ENCODE peak calls at places on chromosomes 11 and 22, in seven cellular contexts. D is heart left ventricle, M is psoas muscle, A is pancreas, R is left ventricle myocardium inferior, V is SK-N-SH, Z is cardiac muscle cell. Y is an unnamed sample. For H3K36me3, the result is how much of the 10 kb centered on the place peaks cover.

GRCh38 chr11:88208742-88209141 is 33.5 kb upstream of the RAB38 start:
- DNase-seq in D (no peak), M (no peak), A (no peak), R (no peak), V (no peak), Z (peak), Y (no peak)

GRCh38 chr11:35641206-35641885 is 21.2 kb upstream of the TRIM44 start:
- DNase-seq in D (no peak), M (no peak), A (no peak), R (no peak), V (no peak), Z (peak), Y (no peak)

GRCh38 chr11:93813974-93814373 is 29.9 kb downstream of the MED17 start:
- DNase-seq in D (no peak), M (no peak), A (no peak), R (no peak), V (no peak), Z (no peak), Y (no peak)

GRCh38 chr11:67457453-67457852 is 2.3 kb downstream of the CABP4 start:
- DNase-seq in D (no peak), M (no peak), A (no peak), R (no peak), V (no peak), Z (no peak), Y (no peak)

GRCh38 chr11:47415949-47416472 is 7.6 kb downstream of the SLC39A13 start:
- DNase-seq in D (peak), M (peak), A (peak), R (peak), V (no peak), Z (peak), Y (no peak)

GRCh38 chr11:128713595-128713994 is 19.7 kb downstream of the FLI1 start:
- DNase-seq in D (no peak), M (no peak), A (no peak), R (no peak), V (no peak), Z (no peak), Y (no peak)

GRCh38 chr11:122706689-122707088 is 51.2 kb downstream of the UBASH3B start:
- DNase-seq in D (no peak), M (no peak), A (no peak), R (no peak), V (no peak), Z (no peak), Y (no peak)

GRCh38 chr11:59802639-59803176 is 7.9 kb downstream of the MRPL16 start:
- DNase-seq in D (peak), M (no peak), A (peak), R (no peak), V (peak), Z (peak), Y (no peak)

GRCh38 chr11:115716577-115717214 is 212.5 kb upstream of the CADM1 start:
- DNase-seq in D (peak), M (no peak), A (no peak), R (no peak), V (no peak), Z (peak), Y (no peak)

GRCh38 chr11:72951815-72952340 is 137.7 kb downstream of the ATG16L2 start:
- DNase-seq in D (no peak), M (no peak), A (no peak), R (no peak), V (no peak), Z (peak), Y (peak)

GRCh38 chr11:36540998-36541397 is 26.8 kb upstream of the RAG1 start:
- DNase-seq in D (peak), M (peak), A (peak), R (peak), V (peak), Z (peak), Y (peak)

GRCh38 chr11:123973816-123974215 is 3.8 kb downstream of the OR10S1 start:
- DNase-seq in D (no peak), M (no peak), A (no peak), R (no peak), V (no peak), Z (peak), Y (no peak)

GRCh38 chr11:105124756-105125155 is 14.8 kb downstream of the CARD18 start:
- DNase-seq in D (no peak), M (no peak), A (no peak), R (no peak), V (no peak), Z (no peak), Y (no peak)

GRCh38 chr11:66006891-66007176 is 4.5 kb downstream of the BANF1 start:
- DNase-seq in D (no peak), M (no peak), A (no peak), R (no peak), V (peak), Z (no peak), Y (no peak)

GRCh38 chr22:46710842-46711241 is 27.2 kb downstream of the CERK start:
- DNase-seq in D (no peak), M (no peak), A (no peak), R (no peak), V (no peak), Z (peak), Y (no peak)
- H3K36me3 ChIP-seq in D (half or more), M (under half), A (under half), R (half or more), V (half or more), Z (half or more), Y (under half)

DNA sequence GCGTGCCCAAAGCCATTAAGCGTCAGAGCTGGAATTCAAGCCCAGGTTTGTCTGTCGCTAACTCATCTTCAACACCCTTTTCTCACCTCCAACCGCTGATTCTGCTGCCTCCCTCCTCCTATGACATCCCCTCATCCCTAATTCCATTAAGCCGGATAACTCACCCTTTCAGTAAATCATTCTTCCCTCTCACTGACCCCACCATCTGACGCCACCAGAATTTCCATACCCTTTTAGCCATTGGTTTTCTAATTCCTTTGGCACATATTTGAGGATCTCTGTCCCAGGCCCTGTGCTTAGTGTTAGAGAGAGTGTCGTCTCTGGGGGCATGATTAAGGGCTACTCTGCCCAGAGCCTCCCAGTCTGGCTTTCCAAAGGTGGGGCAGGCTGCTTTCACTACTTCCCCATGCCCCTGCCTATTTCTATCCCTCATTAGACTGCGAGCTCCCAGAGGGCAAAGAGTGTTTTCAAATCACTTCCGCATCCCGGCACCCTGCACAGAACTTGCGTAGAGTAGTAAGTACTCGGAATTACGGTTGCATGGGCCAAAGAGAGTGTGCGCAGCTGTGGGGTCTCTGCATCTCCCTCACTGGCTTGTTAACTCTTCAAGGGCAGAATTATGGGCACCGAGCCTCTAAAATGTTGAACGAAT is 3.9 kb downstream of the KLHL35 start:
- DNase-seq in D (no peak), M (peak), A (no peak), R (no peak), V (no peak), Z (no peak), Y (no peak)
- H3K4me3 ChIP-seq in D (no peak), M (peak), A (no peak), R (peak), V (no peak), Z (no peak), Y (no peak)

GRCh38 chr22:45636668-45637067 is 35.0 kb upstream of the ATXN10 start:
- DNase-seq in D (no peak), M (no peak), A (no peak), R (no peak), V (no peak), Z (no peak), Y (no peak)

GRCh38 chr22:45639747-45640102 is 31.9 kb upstream of the ATXN10 start:
- DNase-seq in D (no peak), M (no peak), A (no peak), R (no peak), V (no peak), Z (no peak), Y (no peak)

GRCh38 chr22:45640291-45640940 is 31.2 kb upstream of the ATXN10 start:
- DNase-seq in D (no peak), M (no peak), A (no peak), R (peak), V (no peak), Z (no peak), Y (no peak)

GRCh38 chr22:45638834-45639746 is 32.5 kb upstream of the ATXN10 start:
- DNase-seq in D (no peak), M (peak), A (no peak), R (peak), V (no peak), Z (peak), Y (no peak)

GRCh38 chr22:45638197-45638596 is 33.4 kb upstream of the ATXN10 start:
- DNase-seq in D (no peak), M (no peak), A (no peak), R (no peak), V (no peak), Z (no peak), Y (no peak)
- TF ChIP-seq CTCF in D (no peak), M (no peak), A (no peak), R (no peak), V (no peak), Z (no peak), Y (no peak)

GRCh38 chr22:24398409-24398808 is 29.0 kb upstream of the ADORA2A start:
- DNase-seq in D (no peak), M (no peak), A (no peak), R (no peak), V (no peak), Z (no peak), Y (no peak)
- H3K36me3 ChIP-seq in D (under half), M (under half), A (under half), R (under half), V (under half), Z (under half), Y (under half)

GRCh38 chr22:42699281-42699681 is 21.4 kb downstream of the A4GALT start:
- DNase-seq in D (no peak), M (no peak), A (no peak), R (no peak), V (no peak), Z (no peak), Y (no peak)
- H3K4me3 ChIP-seq in D (no peak), M (no peak), A (no peak), R (no peak), V (no peak), Z (no peak), Y (no peak)

GRCh38 chr11:69443138-69443967 is 38.1 kb upstream of the LINC01488 start:
- DNase-seq in D (peak), M (peak), A (peak), R (peak), V (peak), Z (peak), Y (peak)

GRCh38 chr11:69443968-69444364 is 37.5 kb upstream of the LINC01488 start:
- DNase-seq in D (peak), M (no peak), A (no peak), R (no peak), V (no peak), Z (peak), Y (no peak)

GRCh38 chr11:69442807-69443137 is 38.7 kb upstream of the LINC01488 start:
- DNase-seq in D (peak), M (no peak), A (peak), R (peak), V (peak), Z (no peak), Y (no peak)

GRCh38 chr11:69440876-69441275 is 40.6 kb upstream of the LINC01488 start:
- DNase-seq in D (no peak), M (no peak), A (no peak), R (no peak), V (no peak), Z (no peak), Y (no peak)

DNA sequence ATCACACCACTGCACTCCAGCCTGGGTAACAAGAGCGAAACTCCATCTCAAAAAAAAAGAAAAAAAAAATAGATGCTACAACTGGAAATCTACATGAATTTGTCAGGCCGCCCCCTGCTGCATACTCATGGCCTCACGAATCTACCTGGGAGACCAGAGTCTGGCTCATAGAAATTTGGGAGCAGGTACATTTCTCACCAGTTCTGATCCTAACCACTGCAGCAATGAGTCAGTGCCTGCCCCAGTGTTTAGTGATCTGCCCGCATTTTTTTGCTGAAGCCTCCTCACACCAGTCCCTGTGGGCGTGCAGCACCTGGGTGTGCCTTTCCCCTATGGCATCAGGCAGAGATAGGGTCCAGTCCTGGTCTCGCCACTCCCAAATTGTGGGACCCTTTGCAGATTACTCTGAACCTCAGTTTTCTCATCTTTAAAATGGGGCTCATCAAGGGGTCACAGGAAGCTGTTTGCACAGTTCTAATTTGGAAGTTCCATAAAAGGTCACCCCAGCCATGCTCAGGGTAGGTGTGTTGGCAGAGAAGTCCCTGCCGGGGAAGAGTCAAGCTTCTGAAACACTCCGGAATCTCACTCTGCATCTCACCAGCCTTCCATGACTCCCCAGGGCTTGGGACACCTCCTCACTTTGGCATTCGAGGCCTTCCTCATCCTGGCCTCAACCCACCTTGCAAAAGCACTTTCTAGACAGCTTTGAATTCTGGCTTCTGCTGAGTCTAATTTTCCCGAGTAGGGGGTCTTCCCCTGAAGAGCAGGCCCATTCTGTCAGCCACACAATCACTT is 39.3 kb upstream of the LINC01488 start:
- DNase-seq in D (no peak), M (no peak), A (no peak), R (no peak), V (no peak), Z (no peak), Y (no peak)
- TF ChIP-seq CTCF in D (no peak), M (no peak), A (no peak), R (no peak), V (peak), Z (no peak), Y (no peak)

DNA sequence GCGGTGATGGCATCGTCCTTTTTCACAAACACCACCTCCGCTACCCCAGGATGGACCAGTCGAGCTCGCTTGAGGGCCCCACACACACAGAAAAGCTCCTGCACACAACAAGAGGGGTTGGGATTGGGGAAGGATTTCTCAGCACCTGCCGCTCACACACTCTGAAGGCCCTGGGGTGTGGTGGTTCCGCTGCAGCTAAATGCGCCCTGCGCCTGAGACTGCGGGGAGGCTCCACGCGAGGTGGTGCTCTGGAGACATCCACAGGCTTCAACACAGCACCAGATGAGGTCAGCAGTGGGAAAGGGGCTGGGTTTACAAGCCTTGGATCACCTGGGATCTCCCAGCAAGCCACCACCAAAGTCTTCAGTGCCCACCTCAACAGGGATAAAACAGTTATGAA is 22.7 kb downstream of the POLDIP3 start:
- DNase-seq in D (no peak), M (no peak), A (no peak), R (no peak), V (no peak), Z (no peak), Y (no peak)
- H3K36me3 ChIP-seq in D (half or more), M (under half), A (under half), R (half or more), V (under half), Z (half or more), Y (under half)

DNA sequence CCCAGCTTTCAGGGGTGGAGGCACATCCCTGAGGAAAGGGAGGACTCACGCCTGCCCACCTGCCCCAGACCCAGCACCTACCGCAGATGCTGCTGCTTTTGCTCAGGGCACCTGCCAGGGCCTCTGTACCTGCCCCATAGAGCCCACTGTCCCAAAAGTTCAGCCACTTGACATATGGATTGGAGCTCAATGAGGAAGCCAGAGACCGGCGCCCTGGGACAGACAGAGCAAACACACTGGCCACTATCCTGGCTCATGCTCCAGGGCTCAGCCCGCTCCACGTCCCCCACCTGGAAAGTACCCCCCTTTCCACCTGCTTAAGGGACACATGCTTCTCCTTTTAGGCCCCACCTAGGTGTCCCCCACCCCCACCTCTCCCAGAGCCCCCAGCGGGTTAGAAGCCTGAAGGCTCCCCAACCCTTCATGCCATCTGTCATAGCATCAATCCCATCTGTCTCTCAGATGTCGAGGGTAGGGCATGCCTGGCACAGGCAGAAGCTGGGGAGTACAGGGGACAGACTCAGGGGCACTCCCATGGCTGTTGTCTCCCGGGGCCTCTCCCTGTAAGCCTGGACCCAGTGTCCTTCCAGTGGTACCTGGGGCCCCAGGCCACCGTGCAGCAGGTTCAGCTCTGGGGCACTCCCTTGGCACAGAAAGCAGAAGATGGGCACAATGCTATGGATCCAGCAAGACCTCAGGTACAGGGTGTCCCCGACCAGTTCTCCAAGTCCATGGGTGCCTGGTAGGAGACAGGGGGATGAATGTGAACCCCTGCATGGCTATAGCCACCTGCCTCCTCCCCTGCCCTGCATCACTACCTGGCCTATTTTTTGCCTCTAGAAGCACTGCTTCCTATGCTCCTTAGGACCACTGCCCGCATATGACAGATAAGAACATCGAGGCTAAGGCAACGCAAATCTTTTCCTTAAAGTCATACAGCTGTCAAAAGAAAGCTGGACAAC is 2.2 kb upstream of the P2RX6 start:
- DNase-seq in D (no peak), M (no peak), A (no peak), R (no peak), V (no peak), Z (no peak), Y (no peak)
- H3K4me3 ChIP-seq in D (no peak), M (no peak), A (no peak), R (no peak), V (peak), Z (peak), Y (no peak)

DNA sequence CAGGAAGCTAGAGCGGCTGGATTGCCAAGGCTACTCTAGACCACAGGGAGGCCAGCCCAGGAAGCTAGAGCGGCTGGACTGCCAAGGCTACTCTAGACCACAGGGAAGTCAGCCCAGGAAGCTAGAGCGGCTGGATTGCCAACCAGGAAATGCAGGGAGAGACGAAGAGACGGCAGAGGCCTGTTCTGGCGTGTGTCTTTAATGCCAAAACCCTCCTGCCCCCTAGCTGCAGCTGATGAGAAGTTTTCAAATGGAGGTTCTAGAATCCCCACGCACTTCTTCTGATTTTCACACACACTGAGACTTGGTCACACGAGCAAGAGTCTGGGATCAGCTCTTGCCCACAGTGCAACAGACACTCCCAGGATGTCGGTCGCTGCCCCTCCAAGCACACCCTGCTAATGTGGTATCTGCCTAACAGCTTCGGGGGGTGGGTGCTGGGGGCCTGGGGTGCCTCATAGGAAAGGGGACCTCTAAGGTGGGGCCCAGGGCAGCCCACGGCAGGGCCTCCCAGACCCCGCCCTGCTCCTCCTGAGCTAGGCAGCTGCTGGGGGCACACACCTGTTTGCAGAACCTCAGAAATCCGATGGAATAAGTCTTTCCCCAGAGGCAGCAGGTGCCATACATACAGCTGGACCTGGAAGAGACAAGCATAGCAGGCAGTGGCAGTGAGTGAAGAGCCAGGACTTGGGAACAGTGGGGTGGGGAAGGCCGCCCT is 28.5 kb downstream of the MAFF start:
- DNase-seq in D (no peak), M (no peak), A (peak), R (peak), V (no peak), Z (peak), Y (no peak)
- TF ChIP-seq CTCF in D (peak), M (peak), A (no peak), R (peak), V (peak), Z (peak), Y (peak)

GRCh38 chr22:49786976-49787843 is 40.5 kb downstream of the BRD1 start:
- DNase-seq in D (no peak), M (peak), A (no peak), R (peak), V (no peak), Z (no peak), Y (no peak)
- H3K36me3 ChIP-seq in D (half or more), M (under half), A (under half), R (under half), V (under half), Z (under half), Y (under half)